ENCODE peak calls at places on chromosomes 6 and 20, in seven cellular contexts. N, S, U, B, I, E and A are unnamed samples.

GRCh38 chr6:79756496-79756895 is 125.4 kb downstream of the SH3BGRL2 start:
- DNase-seq in S (no peak), I (no peak), E (no peak), N (no peak), B (no peak), U (no peak), A (no peak)

GRCh38 chr6:100998111-100998510 is 117.0 kb upstream of the ASCC3 start:
- DNase-seq in S (peak; percentile 5), B (no peak), E (no peak), I (no peak), N (no peak), U (no peak), A (no peak)

GRCh38 chr6:97176468-97176867 is 106.5 kb downstream of the MMS22L start:
- DNase-seq in E (no peak), I (no peak), N (no peak), U (no peak), S (no peak), B (no peak), A (no peak)

GRCh38 chr20:41175727-41176330 is 38.5 kb downstream of the PLCG1 start:
- DNase-seq in E (peak; percentile 3), S (no peak), I (no peak), B (no peak), N (no peak), U (peak; percentile 34), A (peak; percentile 8)

GRCh38 chr6:138198430-138199091 is 19.7 kb downstream of the PBOV1 start:
- DNase-seq in I (no peak), E (no peak), N (no peak), B (no peak), S (no peak), U (no peak), A (no peak)

GRCh38 chr6:149317656-149318571 is at the start of gene TAB2:
- DNase-seq in E (peak; percentile 30), I (no peak), S (no peak), B (no peak), N (peak; percentile 61), U (peak; percentile 53), A (peak; percentile 71)

GRCh38 chr6:84522135-84522535 is 242.3 kb downstream of the TBX18 start:
- DNase-seq in U (no peak), N (no peak), S (peak; percentile 69), I (no peak), B (peak; percentile 10), E (peak; percentile 54), A (no peak)

GRCh38 chr6:12051861-12052368 is 39.8 kb downstream of the HIVEP1 start:
- DNase-seq in E (no peak), U (no peak), B (no peak), I (no peak), N (no peak), S (peak; percentile 88), A (no peak)

GRCh38 chr6:45518321-45518720 is 140.6 kb upstream of the SUPT3H start:
- DNase-seq in N (no peak), B (no peak), I (no peak), E (no peak), S (no peak), U (no peak), A (no peak)

GRCh38 chr6:5282191-5282623 is 20.9 kb downstream of the FARS2 start:
- DNase-seq in B (no peak), U (no peak), S (no peak), I (no peak), N (no peak), E (no peak), A (no peak)

GRCh38 chr6:39102024-39102820 is 12.8 kb downstream of the SAYSD1 start:
- DNase-seq in E (no peak), U (no peak), B (no peak), N (no peak), I (peak; percentile 43), S (peak; percentile 84), A (no peak)

GRCh38 chr6:118709859-118710350 is 58.5 kb upstream of the CEP85L start:
- DNase-seq in S (peak; percentile 86), U (no peak), B (no peak), E (no peak), I (no peak), N (no peak), A (no peak)

GRCh38 chr6:22765015-22765414 is 195.6 kb downstream of the HDGFL1 start:
- DNase-seq in B (no peak), S (peak; percentile 61), E (no peak), U (no peak), N (no peak), I (no peak), A (no peak)

GRCh38 chr20:63957690-63958441 is 1.6 kb upstream of the UCKL1 start:
- DNase-seq in B (no peak), S (peak; percentile 23), U (no peak), E (no peak), I (peak; percentile 59), N (peak; percentile 64), A (no peak)

GRCh38 chr6:16288163-16288562 is 49.8 kb downstream of the GMPR start:
- DNase-seq in U (no peak), I (no peak), N (no peak), S (no peak), E (no peak), B (no peak), A (no peak)

GRCh38 chr6:56746767-56747504 is 104.2 kb upstream of the DST start:
- DNase-seq in S (no peak), E (no peak), I (no peak), U (no peak), B (no peak), N (no peak), A (no peak)

GRCh38 chr6:4133941-4134838 is 1.2 kb downstream of the ECI2 start:
- DNase-seq in U (no peak), S (no peak), B (peak; percentile 12), I (peak; percentile 57), E (peak; percentile 25), N (no peak), A (peak; percentile 36)

GRCh38 chr20:3380228-3381070 is 27.0 kb downstream of the DNAAF9 start:
- DNase-seq in B (no peak), U (no peak), I (no peak), N (no peak), S (peak; percentile 49), E (no peak), A (peak; percentile 33)

GRCh38 chr6:105879902-105880547 is 206.1 kb upstream of the PRDM1 start:
- DNase-seq in S (no peak), E (peak; percentile 41), U (no peak), B (no peak), I (no peak), N (peak; percentile 37), A (peak; percentile 41)

GRCh38 chr6:139943391-139943790 is 568.9 kb upstream of the CITED2 start:
- DNase-seq in B (peak; percentile 7), U (no peak), S (peak; percentile 89), I (peak; percentile 12), E (peak; percentile 24), N (no peak), A (no peak)

GRCh38 chr6:44217332-44218143 is 812 bp downstream of the MYMX start:
- DNase-seq in U (no peak), S (peak; percentile 14), I (no peak), B (no peak), E (no peak), N (peak; percentile 88), A (no peak)

GRCh38 chr6:71460933-71461332 is 172.3 kb downstream of the OGFRL1 start:
- DNase-seq in S (peak; percentile 79), E (no peak), N (no peak), I (no peak), B (no peak), U (no peak), A (no peak)

GRCh38 chr6:131946404-131946991 is 4.7 kb downstream of the CCN2 start:
- DNase-seq in E (no peak), S (peak; percentile 78), N (no peak), I (peak; percentile 50), U (no peak), B (no peak), A (no peak)

GRCh38 chr6:89547286-89547685 is 91.3 kb downstream of the LYRM2 start:
- DNase-seq in I (no peak), U (no peak), E (no peak), N (no peak), B (no peak), S (no peak), A (no peak)

GRCh38 chr6:20554326-20554725 is 20.1 kb downstream of the CDKAL1 start:
- DNase-seq in N (no peak), S (no peak), U (no peak), I (no peak), B (no peak), E (no peak), A (no peak)

GRCh38 chr20:17518339-17519052 is 12.7 kb downstream of the BFSP1 start:
- DNase-seq in B (no peak), S (no peak), I (no peak), N (no peak), U (no peak), E (peak; percentile 43), A (peak; percentile 87)

GRCh38 chr6:87832025-87832825 is 130.2 kb upstream of the AKIRIN2 start:
- DNase-seq in B (no peak), E (no peak), U (no peak), I (no peak), N (no peak), S (peak; percentile 30), A (no peak)

GRCh38 chr6:137217801-137218472 is 1.2 kb downstream of the IFNGR1 start:
- DNase-seq in S (peak; percentile 18), E (peak; percentile 34), U (no peak), B (no peak), I (peak; percentile 75), N (peak; percentile 57), A (peak; percentile 24)

GRCh38 chr6:99588618-99589289 is 17.9 kb upstream of the PRDM13 start:
- DNase-seq in U (peak; percentile 75), B (peak; percentile 58), I (peak; percentile 59), E (no peak), S (peak; percentile 59), N (peak; percentile 71), A (peak; percentile 77)
- TF ChIP-seq CTCF in U (no peak), B (peak; percentile 58), I (peak; percentile 88), E (peak; percentile 29), S (peak; percentile 47), N (peak; percentile 44), A (no peak)

GRCh38 chr20:46031701-46032254 is 2.8 kb downstream of the SLC12A5 start:
- DNase-seq in E (no peak), S (no peak), U (no peak), N (peak; percentile 42), I (no peak), B (no peak), A (no peak)
- TF ChIP-seq POLR2A in E (no peak), S (no peak), U (no peak), N (no peak), I (no peak), B (no peak), A (no peak)

GRCh38 chr6:161554883-161555282 is 281.0 kb upstream of the AGPAT4 start:
- DNase-seq in B (no peak), S (no peak), U (no peak), N (no peak), I (no peak), E (no peak), A (no peak)

GRCh38 chr6:161561938-161562337 is 288.1 kb upstream of the AGPAT4 start:
- DNase-seq in E (no peak), S (no peak), N (no peak), B (no peak), U (no peak), I (no peak), A (no peak)

GRCh38 chr6:161557333-161558107 is 283.7 kb upstream of the AGPAT4 start:
- DNase-seq in E (no peak), B (no peak), U (no peak), N (no peak), I (no peak), S (no peak), A (no peak)
- TF ChIP-seq CTCF in E (no peak), B (no peak), U (no peak), N (no peak), I (no peak), S (no peak), A (no peak)

GRCh38 chr6:125991653-125992052 is 5.3 kb downstream of the TRMT11 start:
- DNase-seq in I (no peak), U (no peak), N (no peak), B (no peak), S (no peak), E (no peak), A (no peak)
- TF ChIP-seq POLR2A in I (no peak), U (no peak), N (no peak), B (no peak), S (no peak), E (no peak), A (no peak)